ENCODE peak calls at places on chromosomes 5 and 9, in ten cellular contexts. H, V, L, G, Q, T, P, F, B and U are unnamed samples.

GRCh38 chr5:96339862-96340261 is 93.2 kb downstream of the PCSK1 start:
- DNase-seq in H (no peak), T (no peak), P (no peak), V (no peak), L (no peak), G (no peak), B (no peak), F (no peak), Q (no peak), U (no peak)

GRCh38 chr5:115033861-115034260 is 135.8 kb downstream of the TRIM36 start:
- DNase-seq in B (no peak), G (peak), T (no peak), L (no peak), H (no peak), F (no peak), V (no peak), Q (no peak), P (no peak), U (no peak)

GRCh38 chr5:1294839-1295649 is at the start of gene TERT:
- DNase-seq in G (peak), Q (no peak), F (peak), V (peak), H (no peak), T (no peak), B (no peak), P (no peak), L (no peak), U (no peak)

GRCh38 chr9:137161558-137162483 is 8.0 kb downstream of the LRRC26 start:
- DNase-seq in H (no peak), G (peak), L (no peak), P (no peak), V (no peak), B (no peak), F (no peak), Q (no peak), T (peak), U (peak)

GRCh38 chr9:83294816-83295215 is 231.9 kb upstream of the RASEF start:
- DNase-seq in F (no peak), Q (no peak), G (no peak), V (no peak), L (no peak), B (no peak), H (no peak), T (no peak), P (peak), U (no peak)

GRCh38 chr5:138978085-138978484 is 103.0 kb upstream of the LRRTM2 start:
- DNase-seq in P (no peak), B (no peak), F (no peak), H (no peak), Q (no peak), L (no peak), V (no peak), G (no peak), T (no peak), U (no peak)

GRCh38 chr5:154189819-154190651 is 498 bp upstream of the GALNT10 start:
- DNase-seq in G (peak), B (peak), T (peak), V (peak), L (peak), F (peak), P (peak), Q (peak), H (peak), U (peak)

GRCh38 chr9:34884732-34885131 is 73.4 kb upstream of the PHF24 start:
- DNase-seq in B (no peak), P (no peak), V (no peak), G (no peak), T (no peak), Q (no peak), H (no peak), F (no peak), L (no peak), U (no peak)

GRCh38 chr5:15834596-15835245 is 334.7 kb downstream of the FBXL7 start:
- DNase-seq in H (no peak), P (no peak), T (no peak), G (peak), B (no peak), F (no peak), L (no peak), Q (no peak), V (no peak), U (no peak)

GRCh38 chr5:10674582-10674981 is 86.5 kb downstream of the DAP start:
- DNase-seq in Q (no peak), B (no peak), F (no peak), G (no peak), P (no peak), T (no peak), H (no peak), V (no peak), L (no peak), U (no peak)

GRCh38 chr5:88452820-88453219 is 184.2 kb upstream of the TMEM161B start:
- DNase-seq in G (no peak), L (no peak), B (no peak), V (no peak), T (no peak), F (no peak), Q (no peak), P (no peak), H (no peak), U (no peak)

GRCh38 chr9:29437515-29437914 is 1864.2 kb upstream of the C9orf72 start:
- DNase-seq in P (no peak), T (no peak), H (no peak), B (no peak), G (no peak), F (no peak), L (no peak), V (no peak), Q (no peak), U (no peak)

GRCh38 chr9:69891696-69892095 is 71.1 kb downstream of the CFAP95 start:
- DNase-seq in L (no peak), H (no peak), F (no peak), V (no peak), G (no peak), T (no peak), P (no peak), B (no peak), Q (no peak), U (no peak)

GRCh38 chr5:145521066-145521465 is 314.1 kb downstream of the PRELID2 start:
- DNase-seq in P (no peak), B (no peak), V (no peak), L (no peak), F (no peak), T (no peak), G (no peak), H (no peak), Q (no peak), U (no peak)

GRCh38 chr5:168578506-168579205 is 512 bp downstream of the PANK3 start:
- DNase-seq in H (no peak), Q (no peak), F (no peak), P (no peak), V (no peak), B (no peak), L (peak), G (no peak), T (no peak), U (no peak)

GRCh38 chr9:129875687-129876395 is 40.6 kb downstream of the USP20 start:
- DNase-seq in Q (no peak), L (no peak), T (no peak), G (no peak), H (no peak), V (no peak), F (no peak), P (no peak), B (no peak), U (peak)

GRCh38 chr9:130138791-130139190 is 33.4 kb upstream of the NCS1 start:
- DNase-seq in B (peak), P (peak), H (peak), G (no peak), Q (peak), L (peak), F (no peak), V (no peak), T (no peak), U (no peak)

GRCh38 chr9:136142859-136143214 is 24.2 kb upstream of the TMEM250 start:
- DNase-seq in G (no peak), L (no peak), H (no peak), V (no peak), T (no peak), B (no peak), P (no peak), Q (no peak), F (no peak), U (no peak)

GRCh38 chr5:72394688-72395087 is 74.5 kb downstream of the PTCD2 start:
- DNase-seq in H (no peak), P (no peak), V (no peak), Q (no peak), B (no peak), T (no peak), F (no peak), L (peak), G (peak), U (no peak)

GRCh38 chr5:181221792-181222629 is 1.1 kb upstream of the TRIM41 start:
- DNase-seq in G (peak), Q (peak), V (peak), L (peak), H (peak), F (peak), T (peak), P (peak), B (peak), U (peak)
- TF ChIP-seq POLR2A in G (peak), Q (no peak), V (no peak), L (no peak), H (no peak), F (no peak), T (no peak), P (no peak), B (no peak), U (no peak)

GRCh38 chr9:113566712-113567071 is 103.2 kb downstream of the RGS3 start:
- DNase-seq in Q (no peak), H (peak), B (no peak), F (peak), V (peak), L (no peak), T (no peak), G (no peak), P (peak), U (peak)
- H3K4me3 ChIP-seq in Q (no peak), H (no peak), B (no peak), F (no peak), V (no peak), L (no peak), T (no peak), G (no peak), P (no peak), U (no peak)

GRCh38 chr5:8844206-8844605 is 701.7 kb downstream of the SEMA5A start:
- DNase-seq in Q (no peak), T (no peak), V (no peak), P (no peak), L (no peak), G (no peak), F (no peak), B (no peak), H (no peak), U (no peak)
- H3K27ac ChIP-seq in Q (no peak), T (no peak), V (no peak), P (no peak), L (no peak), G (no peak), F (peak), B (peak), H (no peak), U (no peak)

DNA sequence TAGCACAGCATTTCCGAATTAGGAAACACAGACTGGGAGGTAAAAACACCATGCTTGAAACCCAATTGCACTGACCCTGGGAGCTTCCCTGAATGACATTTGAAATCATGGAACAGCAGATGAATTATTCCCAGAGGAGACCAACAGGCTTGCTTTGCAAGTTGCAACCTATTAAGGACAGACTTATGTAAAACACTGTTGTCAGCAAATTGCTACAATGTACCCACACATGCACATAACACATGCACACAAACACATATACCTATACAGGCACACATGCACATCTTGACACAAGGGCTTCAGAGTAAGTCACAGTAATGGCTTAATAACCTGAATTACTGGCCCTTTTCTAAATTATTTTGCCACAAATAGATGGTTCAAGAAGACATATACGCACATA is 984.7 kb downstream of the DNAH5 start:
- DNase-seq in F (no peak), B (no peak), G (no peak), Q (no peak), V (no peak), L (no peak), P (no peak), H (no peak), T (no peak), U (no peak)
- TF ChIP-seq POLR2A in F (no peak), B (no peak), G (no peak), Q (no peak), V (no peak), L (no peak), P (no peak), H (no peak), T (no peak), U (no peak)

DNA sequence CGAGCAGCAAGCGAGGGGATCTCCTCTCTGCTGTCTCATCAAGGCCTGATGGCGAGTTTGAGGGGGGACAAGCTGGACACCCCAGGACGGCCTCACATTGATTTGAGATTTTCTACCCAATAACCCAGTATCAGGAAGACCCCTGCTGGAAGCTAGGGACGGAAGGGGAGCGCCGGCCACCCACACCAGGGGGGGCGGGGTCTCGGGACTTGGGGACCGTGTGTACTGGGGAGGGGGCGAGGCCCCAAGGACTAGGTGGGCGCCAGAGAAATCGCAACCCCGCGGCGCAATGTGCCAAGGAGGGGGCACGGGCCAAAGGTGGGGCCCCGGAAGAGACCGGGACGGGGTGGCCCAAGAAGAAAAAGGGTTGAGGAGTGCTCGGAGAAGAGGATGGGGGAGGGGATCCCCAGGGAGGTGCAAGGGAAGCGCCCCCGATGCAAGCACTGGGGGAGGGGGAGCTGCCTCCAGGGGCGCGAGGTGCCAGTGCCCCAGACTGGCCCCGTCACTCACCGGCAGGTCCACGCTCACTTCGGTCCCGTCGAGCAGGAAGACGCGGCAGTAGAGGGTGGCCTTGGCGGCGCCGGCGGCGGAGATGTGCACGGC is 1.1 kb downstream of the EPB41L4B start:
- DNase-seq in T (no peak), B (no peak), H (no peak), Q (no peak), P (peak), L (peak), V (no peak), F (peak), G (no peak), U (no peak)
- H3K4me3 ChIP-seq in T (peak), B (peak), H (no peak), Q (peak), P (peak), L (peak), V (peak), F (peak), G (peak), U (peak)